ENCODE peak calls at places on chromosomes 12 and 14, in nine cellular contexts. J is HEK293T, L is KBM-7, T is WERI-Rb-1, R is EL, G is iPS-NIHi11, F is left ventricle myocardium superior, M is left colon, B is kidney tubule cell. C is an unnamed sample.

GRCh38 chr12:85985996-85986395 is 111.9 kb downstream of the NTS start:
- DNase-seq in J (no peak), L (no peak), T (no peak), R (no peak), G (peak), F (no peak), M (no peak), B (peak), C (no peak)

GRCh38 chr14:30462358-30462757 is 96.6 kb upstream of the G2E3 start:
- DNase-seq in J (no peak), L (no peak), T (no peak), R (no peak), G (no peak), F (no peak), M (no peak), B (no peak), C (no peak)

GRCh38 chr12:53097564-53098353 is at the start of gene IGFBP6:
- DNase-seq in J (peak), L (peak), T (peak), R (peak), G (peak), F (peak), M (peak), B (peak), C (peak)

GRCh38 chr14:102096569-102097188 is 9.8 kb upstream of the HSP90AA1 start:
- DNase-seq in J (peak), L (peak), T (peak), R (peak), G (peak), F (peak), M (peak), B (peak), C (peak)

GRCh38 chr12:96907681-96908163 is 665 bp downstream of the NEDD1 start:
- DNase-seq in J (peak), L (peak), T (peak), R (peak), G (peak), F (peak), M (peak), B (peak), C (no peak)

GRCh38 chr12:117119592-117120198 is 20.5 kb upstream of the TESC start:
- DNase-seq in J (peak), L (peak), T (peak), R (peak), G (peak), F (peak), M (no peak), B (peak), C (no peak)

GRCh38 chr12:79936670-79937069 is 1.8 kb upstream of the PPP1R12A start:
- DNase-seq in J (no peak), L (no peak), T (no peak), R (peak), G (no peak), F (no peak), M (no peak), B (peak), C (no peak)

GRCh38 chr14:59918824-59919581 is 941 bp upstream of the LRRC9 start:
- DNase-seq in J (peak), L (peak), T (peak), R (peak), G (peak), F (no peak), M (peak), B (peak), C (no peak)

GRCh38 chr12:89880695-89881350 is 172.2 kb upstream of the ATP2B1 start:
- DNase-seq in J (no peak), L (no peak), T (no peak), R (no peak), G (no peak), F (no peak), M (peak), B (no peak), C (no peak)

GRCh38 chr14:23365353-23366162 is 586 bp upstream of the EFS start:
- DNase-seq in J (no peak), L (no peak), T (no peak), R (peak), G (peak), F (no peak), M (no peak), B (no peak), C (no peak)

GRCh38 chr14:89294060-89294459 is 123.0 kb downstream of the FOXN3 start:
- DNase-seq in J (no peak), L (no peak), T (no peak), R (no peak), G (no peak), F (peak), M (no peak), B (no peak), C (no peak)

GRCh38 chr12:65414526-65414925 is 136.0 kb downstream of the MSRB3 start:
- DNase-seq in J (no peak), L (no peak), T (no peak), R (no peak), G (no peak), F (no peak), M (no peak), B (no peak), C (no peak)

GRCh38 chr14:61570188-61570960 is 124.9 kb upstream of the HIF1A start:
- DNase-seq in J (no peak), L (peak), T (no peak), R (peak), G (no peak), F (no peak), M (no peak), B (peak), C (no peak)

GRCh38 chr12:6551063-6551461 is 4.8 kb downstream of the IFFO1 start:
- DNase-seq in J (no peak), L (no peak), T (no peak), R (no peak), G (no peak), F (peak), M (peak), B (no peak), C (no peak)

GRCh38 chr12:46135750-46136149 is 133.1 kb downstream of the SLC38A1 start:
- DNase-seq in J (no peak), L (no peak), T (no peak), R (no peak), G (no peak), F (no peak), M (no peak), B (no peak), C (no peak)

GRCh38 chr12:50187084-50187900 is 20.1 kb upstream of the CERS5 start:
- DNase-seq in J (no peak), L (no peak), T (no peak), R (peak), G (no peak), F (no peak), M (no peak), B (no peak), C (no peak)

C was measured in pancreas.